ENCODE peak calls at places on chromosomes 12 and 14, in five cellular contexts. One of them, this sample, is unnamed. For H3K4me1, the result is how much of the 10 kb centered on the place peaks cover.

GRCh38 chr12:78192979-78193378 is 362.3 kb downstream of the NAV3 start:
- DNase-seq in stomach: no peak
- DNase-seq in astrocyte: peak
- DNase-seq in CD8-positive, alpha-beta T cell: no peak
- DNase-seq in cardiac muscle cell: no peak
- DNase-seq in this sample: no peak

GRCh38 chr14:99808133-99808505 is 14.9 kb downstream of the EML1 start:
- DNase-seq in cardiac muscle cell: no peak
- DNase-seq in stomach: no peak
- DNase-seq in astrocyte: no peak
- DNase-seq in CD8-positive, alpha-beta T cell: no peak
- DNase-seq in this sample: no peak

GRCh38 chr14:34237098-34237497 is 224.9 kb downstream of the SPTSSA start:
- DNase-seq in stomach: no peak
- DNase-seq in cardiac muscle cell: no peak
- DNase-seq in CD8-positive, alpha-beta T cell: no peak
- DNase-seq in astrocyte: no peak
- DNase-seq in this sample: no peak

GRCh38 chr14:43790681-43791080 is 716.4 kb downstream of the FSCB start:
- DNase-seq in cardiac muscle cell: no peak
- DNase-seq in stomach: no peak
- DNase-seq in astrocyte: no peak
- DNase-seq in CD8-positive, alpha-beta T cell: no peak
- DNase-seq in this sample: no peak

GRCh38 chr14:54840336-54840735 is 62.3 kb downstream of the GCH1 start:
- DNase-seq in astrocyte: no peak
- DNase-seq in CD8-positive, alpha-beta T cell: no peak
- DNase-seq in cardiac muscle cell: no peak
- DNase-seq in stomach: no peak
- DNase-seq in this sample: no peak

GRCh38 chr14:55600784-55601561 is 21.0 kb downstream of the KTN1 start:
- DNase-seq in stomach: no peak
- DNase-seq in astrocyte: peak
- DNase-seq in cardiac muscle cell: no peak
- DNase-seq in CD8-positive, alpha-beta T cell: no peak
- DNase-seq in this sample: no peak

GRCh38 chr12:30753233-30753632 is 1.5 kb downstream of the CAPRIN2 start:
- DNase-seq in stomach: no peak
- DNase-seq in astrocyte: peak
- DNase-seq in cardiac muscle cell: peak
- DNase-seq in CD8-positive, alpha-beta T cell: no peak
- DNase-seq in this sample: no peak

GRCh38 chr12:5665615-5666014 is 233.7 kb downstream of the NTF3 start:
- DNase-seq in stomach: no peak
- DNase-seq in CD8-positive, alpha-beta T cell: no peak
- DNase-seq in cardiac muscle cell: no peak
- DNase-seq in astrocyte: peak
- DNase-seq in this sample: no peak

GRCh38 chr12:42756841-42757661 is 167.5 kb upstream of the PRICKLE1 start:
- DNase-seq in cardiac muscle cell: peak
- DNase-seq in astrocyte: peak
- DNase-seq in stomach: no peak
- DNase-seq in CD8-positive, alpha-beta T cell: no peak
- DNase-seq in this sample: no peak

GRCh38 chr14:24710403-24711063 is 76.5 kb upstream of the GZMB start:
- DNase-seq in stomach: peak
- DNase-seq in CD8-positive, alpha-beta T cell: peak
- DNase-seq in astrocyte: peak
- DNase-seq in cardiac muscle cell: peak
- DNase-seq in this sample: no peak

GRCh38 chr14:73802431-73803188 is 49.0 kb upstream of the PTGR2 start:
- DNase-seq in astrocyte: no peak
- DNase-seq in CD8-positive, alpha-beta T cell: no peak
- DNase-seq in cardiac muscle cell: no peak
- DNase-seq in stomach: no peak
- DNase-seq in this sample: peak

GRCh38 chr12:79886917-79887519 is 47.9 kb downstream of the PPP1R12A start:
- DNase-seq in CD8-positive, alpha-beta T cell: no peak
- DNase-seq in stomach: no peak
- DNase-seq in astrocyte: peak
- DNase-seq in cardiac muscle cell: no peak
- DNase-seq in this sample: no peak

GRCh38 chr12:15700595-15700994 is 88.6 kb downstream of the EPS8 start:
- DNase-seq in CD8-positive, alpha-beta T cell: no peak
- DNase-seq in astrocyte: peak
- DNase-seq in cardiac muscle cell: no peak
- DNase-seq in stomach: no peak
- DNase-seq in this sample: no peak

GRCh38 chr14:100532916-100533630 is 54.1 kb downstream of the BEGAIN start:
- DNase-seq in stomach: peak
- DNase-seq in astrocyte: peak
- DNase-seq in CD8-positive, alpha-beta T cell: no peak
- DNase-seq in cardiac muscle cell: no peak
- DNase-seq in this sample: peak

GRCh38 chr12:121769831-121770301 is 23.6 kb downstream of the RHOF start:
- DNase-seq in cardiac muscle cell: peak
- DNase-seq in stomach: no peak
- DNase-seq in CD8-positive, alpha-beta T cell: no peak
- DNase-seq in astrocyte: no peak
- DNase-seq in this sample: no peak

GRCh38 chr12:121536058-121536928 is 44.5 kb downstream of the KDM2B start:
- DNase-seq in cardiac muscle cell: peak
- DNase-seq in astrocyte: peak
- DNase-seq in stomach: peak
- DNase-seq in CD8-positive, alpha-beta T cell: peak
- DNase-seq in this sample: peak

GRCh38 chr12:131126662-131127173 is 173.0 kb downstream of the ADGRD1 start:
- DNase-seq in astrocyte: no peak
- DNase-seq in cardiac muscle cell: no peak
- DNase-seq in CD8-positive, alpha-beta T cell: no peak
- DNase-seq in stomach: no peak
- DNase-seq in this sample: no peak

GRCh38 chr14:30569903-30570226 is 10.9 kb downstream of the G2E3 start:
- DNase-seq in astrocyte: no peak
- DNase-seq in CD8-positive, alpha-beta T cell: no peak
- DNase-seq in stomach: no peak
- DNase-seq in cardiac muscle cell: no peak
- DNase-seq in this sample: no peak

GRCh38 chr14:70422538-70422937 is 5.6 kb upstream of the SYNJ2BP start:
- DNase-seq in astrocyte: no peak
- DNase-seq in stomach: no peak
- DNase-seq in cardiac muscle cell: no peak
- DNase-seq in CD8-positive, alpha-beta T cell: no peak
- DNase-seq in this sample: no peak

GRCh38 chr14:51069065-51069464 is 25.8 kb downstream of the TRIM9 start:
- DNase-seq in cardiac muscle cell: no peak
- DNase-seq in astrocyte: peak
- DNase-seq in stomach: no peak
- DNase-seq in CD8-positive, alpha-beta T cell: no peak
- DNase-seq in this sample: no peak
- H3K4me1 ChIP-seq in cardiac muscle cell: under half
- H3K4me1 ChIP-seq in astrocyte: under half
- H3K4me1 ChIP-seq in stomach: under half
- H3K4me1 ChIP-seq in CD8-positive, alpha-beta T cell: under half
- H3K4me1 ChIP-seq in this sample: under half

GRCh38 chr14:51444381-51445000 is 204.4 kb downstream of the TMX1 start:
- DNase-seq in stomach: no peak
- DNase-seq in cardiac muscle cell: no peak
- DNase-seq in CD8-positive, alpha-beta T cell: no peak
- DNase-seq in astrocyte: peak
- DNase-seq in this sample: no peak

GRCh38 chr14:51442513-51443175 is 202.6 kb downstream of the TMX1 start:
- DNase-seq in astrocyte: peak
- DNase-seq in stomach: no peak
- DNase-seq in CD8-positive, alpha-beta T cell: no peak
- DNase-seq in cardiac muscle cell: no peak
- DNase-seq in this sample: no peak

GRCh38 chr14:51443195-51444018 is 203.4 kb downstream of the TMX1 start:
- DNase-seq in astrocyte: peak
- DNase-seq in CD8-positive, alpha-beta T cell: no peak
- DNase-seq in stomach: no peak
- DNase-seq in cardiac muscle cell: no peak
- DNase-seq in this sample: no peak

GRCh38 chr14:51446771-51447170 is 204.9 kb upstream of the FRMD6 start:
- DNase-seq in astrocyte: no peak
- DNase-seq in stomach: no peak
- DNase-seq in cardiac muscle cell: no peak
- DNase-seq in CD8-positive, alpha-beta T cell: no peak
- DNase-seq in this sample: no peak

DNA sequence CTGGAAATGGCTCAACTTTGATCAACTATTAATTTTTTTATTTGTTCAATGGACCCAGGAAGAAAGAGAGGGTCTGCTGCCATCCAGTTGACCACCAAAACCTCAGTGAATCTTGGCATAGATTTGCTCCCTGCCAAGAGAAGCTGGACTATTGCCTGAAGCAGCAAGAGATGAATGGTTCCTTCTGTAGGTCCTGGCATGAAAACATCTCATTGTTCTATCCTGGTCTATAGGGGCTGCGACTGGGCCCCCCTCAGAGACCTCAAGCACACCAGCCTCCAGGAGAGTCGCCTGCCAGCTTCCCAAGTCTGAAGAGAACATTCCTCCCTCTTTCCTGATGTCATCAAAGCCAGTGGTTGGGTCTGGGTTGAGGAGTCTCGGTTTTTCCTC is 204.9 kb downstream of the TMX1 start:
- DNase-seq in stomach: no peak
- DNase-seq in cardiac muscle cell: no peak
- DNase-seq in astrocyte: no peak
- DNase-seq in CD8-positive, alpha-beta T cell: no peak
- DNase-seq in this sample: no peak
- TF ChIP-seq CTCF in stomach: no peak
- TF ChIP-seq CTCF in cardiac muscle cell: no peak
- TF ChIP-seq CTCF in astrocyte: no peak
- TF ChIP-seq CTCF in CD8-positive, alpha-beta T cell: no peak
- TF ChIP-seq CTCF in this sample: no peak

GRCh38 chr14:96272777-96273471 is 16.9 kb downstream of the BDKRB1 start:
- DNase-seq in cardiac muscle cell: no peak
- DNase-seq in CD8-positive, alpha-beta T cell: no peak
- DNase-seq in astrocyte: peak
- DNase-seq in stomach: no peak
- DNase-seq in this sample: no peak
- H3K4me1 ChIP-seq in cardiac muscle cell: under half
- H3K4me1 ChIP-seq in CD8-positive, alpha-beta T cell: under half
- H3K4me1 ChIP-seq in astrocyte: under half
- H3K4me1 ChIP-seq in stomach: under half
- H3K4me1 ChIP-seq in this sample: under half

GRCh38 chr12:74539261-74539660 is 1.6 kb downstream of the ATXN7L3B start:
- DNase-seq in astrocyte: no peak
- DNase-seq in cardiac muscle cell: no peak
- DNase-seq in CD8-positive, alpha-beta T cell: no peak
- DNase-seq in stomach: no peak
- DNase-seq in this sample: no peak

GRCh38 chr12:74537707-74538385 is at the start of gene ATXN7L3B:
- DNase-seq in CD8-positive, alpha-beta T cell: peak
- DNase-seq in stomach: peak
- DNase-seq in astrocyte: peak
- DNase-seq in cardiac muscle cell: peak
- DNase-seq in this sample: peak

GRCh38 chr12:74539765-74540526 is 2.3 kb downstream of the ATXN7L3B start:
- DNase-seq in astrocyte: no peak
- DNase-seq in cardiac muscle cell: peak
- DNase-seq in stomach: no peak
- DNase-seq in CD8-positive, alpha-beta T cell: no peak
- DNase-seq in this sample: no peak

GRCh38 chr12:74537126-74537706 is 419 bp upstream of the ATXN7L3B start:
- DNase-seq in stomach: no peak
- DNase-seq in astrocyte: peak
- DNase-seq in cardiac muscle cell: peak
- DNase-seq in CD8-positive, alpha-beta T cell: no peak
- DNase-seq in this sample: no peak

GRCh38 chr12:74538491-74539258 is 1.0 kb downstream of the ATXN7L3B start:
- DNase-seq in cardiac muscle cell: peak
- DNase-seq in CD8-positive, alpha-beta T cell: no peak
- DNase-seq in astrocyte: peak
- DNase-seq in stomach: no peak
- DNase-seq in this sample: no peak
- TF ChIP-seq CTCF in cardiac muscle cell: no peak
- TF ChIP-seq CTCF in CD8-positive, alpha-beta T cell: no peak
- TF ChIP-seq CTCF in astrocyte: no peak
- TF ChIP-seq CTCF in stomach: no peak
- TF ChIP-seq CTCF in this sample: no peak

GRCh38 chr12:25797949-25798348 is 160.5 kb upstream of the RASSF8 start:
- DNase-seq in CD8-positive, alpha-beta T cell: no peak
- DNase-seq in astrocyte: no peak
- DNase-seq in stomach: no peak
- DNase-seq in cardiac muscle cell: peak
- DNase-seq in this sample: no peak
- H3K4me1 ChIP-seq in CD8-positive, alpha-beta T cell: under half
- H3K4me1 ChIP-seq in astrocyte: under half
- H3K4me1 ChIP-seq in stomach: under half
- H3K4me1 ChIP-seq in cardiac muscle cell: under half
- H3K4me1 ChIP-seq in this sample: under half

DNA sequence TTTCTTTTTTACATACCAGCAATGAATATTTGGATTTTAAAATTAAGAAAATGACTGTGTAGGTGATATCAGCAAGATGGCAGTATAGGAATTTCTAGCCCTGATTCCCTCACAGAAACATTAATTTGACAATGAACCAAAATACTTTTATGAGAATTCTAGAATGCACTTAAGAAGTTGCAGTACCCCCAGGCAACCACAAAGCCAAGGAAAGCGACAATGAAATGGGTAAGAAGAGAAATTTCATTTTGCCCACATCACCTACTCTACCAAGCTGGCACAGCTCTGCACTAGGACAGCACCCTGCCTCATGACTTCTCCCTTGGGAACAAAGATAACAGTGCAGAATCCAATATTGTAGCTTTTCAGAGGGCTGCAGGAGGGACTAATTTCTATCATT is 6.6 kb downstream of the OR9K2 start:
- DNase-seq in CD8-positive, alpha-beta T cell: no peak
- DNase-seq in astrocyte: no peak
- DNase-seq in cardiac muscle cell: no peak
- DNase-seq in stomach: no peak
- DNase-seq in this sample: no peak
- TF ChIP-seq CTCF in CD8-positive, alpha-beta T cell: no peak
- TF ChIP-seq CTCF in astrocyte: no peak
- TF ChIP-seq CTCF in cardiac muscle cell: no peak
- TF ChIP-seq CTCF in stomach: no peak
- TF ChIP-seq CTCF in this sample: no peak

DNA sequence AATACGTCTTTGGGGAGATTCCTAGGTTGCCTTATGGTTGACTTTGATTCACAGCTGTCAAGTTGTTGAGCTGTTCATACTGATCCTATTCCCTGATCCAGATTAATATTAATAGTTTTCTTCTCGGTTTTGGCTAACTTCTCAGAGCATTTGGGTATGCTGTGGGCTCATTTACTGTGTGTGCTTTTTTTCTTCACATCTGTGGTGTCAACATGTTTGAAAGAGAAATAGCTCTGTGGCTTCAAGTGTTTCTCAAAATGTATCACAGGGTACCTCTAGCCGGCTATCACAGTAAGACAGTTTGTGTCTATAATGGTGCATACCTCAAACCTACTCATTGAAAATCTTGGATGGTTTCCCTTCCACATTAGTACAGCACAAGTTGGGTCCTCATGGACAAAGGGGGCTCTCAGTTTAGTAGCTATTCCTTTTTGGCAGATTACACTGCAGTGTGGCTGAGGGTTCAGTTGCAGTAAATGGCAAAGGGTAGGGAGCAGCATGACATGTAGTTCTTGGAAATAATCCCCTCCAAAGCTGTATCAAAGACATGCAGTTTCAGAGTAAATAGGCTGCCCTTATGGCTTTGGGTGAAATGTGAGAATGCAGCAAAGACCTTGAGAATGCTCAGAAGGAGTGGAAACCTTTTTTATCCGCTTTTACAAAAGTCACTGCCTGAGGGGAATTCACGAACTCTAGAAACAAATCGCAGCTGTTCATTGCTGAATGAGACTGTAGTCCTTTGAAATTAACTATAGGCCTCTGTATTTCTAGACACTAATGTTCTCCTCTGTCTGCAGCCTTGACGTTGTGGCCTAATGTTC is 102.4 kb upstream of the ATF1 start:
- DNase-seq in cardiac muscle cell: peak
- DNase-seq in stomach: no peak
- DNase-seq in astrocyte: peak
- DNase-seq in CD8-positive, alpha-beta T cell: no peak
- DNase-seq in this sample: no peak
- H3K4me1 ChIP-seq in cardiac muscle cell: under half
- H3K4me1 ChIP-seq in stomach: under half
- H3K4me1 ChIP-seq in astrocyte: under half
- H3K4me1 ChIP-seq in CD8-positive, alpha-beta T cell: under half
- H3K4me1 ChIP-seq in this sample: under half